ENCODE peak calls at places on chromosomes 5 and 9, in four cellular contexts. X, J, L and Z are unnamed samples.

GRCh38 chr5:13027886-13028285 is 916.6 kb downstream of the DNAH5 start:
- DNase-seq in X (no peak), J (no peak), L (no peak), Z (no peak)

GRCh38 chr5:179185256-179186091 is 125.3 kb downstream of the ZNF354C start:
- DNase-seq in L (peak; percentile 45), J (no peak), X (no peak), Z (no peak)

GRCh38 chr5:157793298-157793791 is 49.8 kb downstream of the LSM11 start:
- DNase-seq in L (no peak), J (no peak), X (no peak), Z (no peak)

GRCh38 chr5:125065736-125066135 is 319.3 kb upstream of the ZNF608 start:
- DNase-seq in L (no peak), X (no peak), J (no peak), Z (no peak)

GRCh38 chr9:91408475-91408874 is 15.2 kb downstream of the NFIL3 start:
- DNase-seq in X (no peak), J (no peak), L (no peak), Z (no peak)

GRCh38 chr5:139422307-139422893 is 16.9 kb downstream of the DNAJC18 start:
- DNase-seq in L (peak; percentile 56), X (peak; percentile 80), J (no peak), Z (peak; percentile 66)

GRCh38 chr9:35605336-35606137 is 475 bp downstream of the TESK1 start:
- DNase-seq in J (no peak), X (peak; percentile 61), L (peak; percentile 68), Z (no peak)

GRCh38 chr9:113989781-113990569 is 88.1 kb downstream of the AMBP start:
- DNase-seq in X (no peak), J (no peak), L (no peak), Z (no peak)

GRCh38 chr9:82488319-82488701 is 499.7 kb downstream of the SPATA31D1 start:
- DNase-seq in X (no peak), L (no peak), J (no peak), Z (no peak)

GRCh38 chr9:121837113-121838010 is 185.9 kb downstream of the DAB2IP start:
- DNase-seq in L (peak; percentile 42), J (no peak), X (no peak), Z (no peak)

GRCh38 chr9:24118170-24118569 is 292.1 kb upstream of the ELAVL2 start:
- DNase-seq in L (no peak), X (no peak), J (no peak), Z (no peak)

GRCh38 chr9:19085295-19085694 is 17.4 kb downstream of the HAUS6 start:
- DNase-seq in X (peak; percentile 9), L (no peak), J (no peak), Z (peak; percentile 35)

GRCh38 chr5:10248378-10249260 is 1.1 kb downstream of the ATPSCKMT start:
- DNase-seq in J (no peak), X (no peak), L (no peak), Z (no peak)

GRCh38 chr9:131739988-131740648 is at the start of gene RAPGEF1:
- DNase-seq in X (peak; percentile 92), J (no peak), L (peak; percentile 95), Z (no peak)

GRCh38 chr5:15354011-15354410 is 146.0 kb upstream of the FBXL7 start:
- DNase-seq in X (no peak), J (no peak), L (no peak), Z (no peak)

GRCh38 chr5:88695232-88695631 is 187.8 kb downstream of the MEF2C start:
- DNase-seq in J (no peak), L (no peak), X (no peak), Z (no peak)

GRCh38 chr5:7849531-7850240 is 1.2 kb downstream of the CFAP90 start:
- DNase-seq in L (no peak), J (no peak), X (no peak), Z (peak; percentile 26)

GRCh38 chr9:131960311-131960710 is 119.4 kb downstream of the MED27 start:
- DNase-seq in L (no peak), J (no peak), X (no peak), Z (no peak)

GRCh38 chr9:96256800-96257199 is 45.2 kb downstream of the HSD17B3 start:
- DNase-seq in X (peak; percentile 79), J (no peak), L (no peak), Z (peak; percentile 12)

GRCh38 chr9:137411670-137412380 is 11.1 kb downstream of the EXD3 start:
- DNase-seq in L (no peak), X (peak; percentile 78), J (peak; percentile 43), Z (no peak)

GRCh38 chr9:30140415-30140814 is 2244.0 kb upstream of the ACO1 start:
- DNase-seq in J (no peak), X (no peak), L (no peak), Z (no peak)

GRCh38 chr5:77145666-77146065 is 58.6 kb upstream of the ZBED3 start:
- DNase-seq in J (no peak), L (no peak), X (no peak), Z (no peak)

GRCh38 chr5:35789732-35790461 is 66.8 kb upstream of the IL7R start:
- DNase-seq in X (no peak), L (no peak), J (no peak), Z (no peak)

GRCh38 chr5:25025836-25026235 is 381.1 kb upstream of the CDH10 start:
- DNase-seq in X (no peak), J (no peak), L (no peak), Z (no peak)

GRCh38 chr5:137078171-137078665 is 420.9 kb downstream of the SPOCK1 start:
- DNase-seq in J (no peak), X (no peak), L (no peak), Z (no peak)

GRCh38 chr5:16178745-16179372 is 732 bp downstream of the MARCHF11 start:
- DNase-seq in J (no peak), L (peak; percentile 97), X (peak; percentile 56), Z (peak; percentile 4)

GRCh38 chr5:171092194-171092593 is 216.9 kb upstream of the TLX3 start:
- DNase-seq in X (no peak), L (no peak), J (no peak), Z (no peak)

GRCh38 chr9:21559402-21560280 is 77.5 kb upstream of the IFNE start:
- DNase-seq in L (peak; percentile 79), J (no peak), X (no peak), Z (no peak)

GRCh38 chr9:22237497-22238363 is 208.9 kb upstream of the DMRTA1 start:
- DNase-seq in L (no peak), X (no peak), J (no peak), Z (peak; percentile 24)

GRCh38 chr5:113606298-113607134 is 93.0 kb downstream of the YTHDC2 start:
- DNase-seq in X (peak; percentile 55), L (peak; percentile 73), J (peak; percentile 7), Z (peak; percentile 61)

GRCh38 chr5:159802661-159803060 is 113.6 kb upstream of the ADRA1B start:
- DNase-seq in J (no peak), X (no peak), L (no peak), Z (no peak)

GRCh38 chr5:36177715-36178556 is 26.0 kb downstream of the SKP2 start:
- DNase-seq in X (no peak), L (no peak), J (no peak), Z (peak; percentile 48)

GRCh38 chr5:92050970-92051369 is 667.9 kb upstream of the ARRDC3 start:
- DNase-seq in X (no peak), J (no peak), L (no peak), Z (no peak)

GRCh38 chr9:97978706-97979105 is 4.4 kb upstream of the ANP32B start:
- DNase-seq in L (no peak), J (no peak), X (no peak), Z (no peak)

GRCh38 chr5:31733365-31733764 is 94.4 kb downstream of the PDZD2 start:
- DNase-seq in X (no peak), J (no peak), L (no peak), Z (no peak)

GRCh38 chr5:157842787-157843186 is 16.2 kb downstream of the CLINT1 start:
- DNase-seq in J (no peak), L (no peak), X (no peak), Z (no peak)

GRCh38 chr5:16574789-16575785 is 41.7 kb downstream of the RETREG1 start:
- DNase-seq in X (no peak), J (no peak), L (no peak), Z (no peak)

GRCh38 chr9:89361031-89361430 is 42.7 kb downstream of the SECISBP2 start:
- DNase-seq in L (no peak), X (no peak), J (no peak), Z (no peak)

GRCh38 chr5:21219966-21220365 is 1232.0 kb upstream of the CDH18 start:
- DNase-seq in L (no peak), X (no peak), J (no peak), Z (no peak)

GRCh38 chr5:21219255-21219654 is 1231.3 kb upstream of the CDH18 start:
- DNase-seq in X (no peak), L (no peak), J (no peak), Z (no peak)
- TF ChIP-seq BRCA1 in X (no peak), L (no peak), J (no peak), Z (no peak)

DNA sequence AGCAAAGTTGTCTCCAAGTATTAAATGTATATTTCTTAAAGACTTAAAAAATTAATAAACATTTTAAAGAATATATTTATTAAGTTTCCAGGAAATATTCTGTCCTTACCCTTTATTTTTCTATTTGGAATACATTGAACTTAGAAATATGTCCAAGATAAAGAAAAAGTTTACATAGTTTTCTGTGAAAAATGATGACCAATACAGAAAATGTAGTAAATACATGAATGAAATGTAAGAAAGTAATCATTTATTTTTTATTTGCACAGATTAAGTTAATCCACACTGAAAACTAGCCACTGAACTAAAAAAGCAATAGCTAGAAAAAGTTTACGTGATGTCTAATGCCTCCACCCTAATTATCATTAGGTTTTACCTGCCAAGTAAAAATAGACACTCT is 273.2 kb downstream of the ARL15 start:
- DNase-seq in L (no peak), X (no peak), J (no peak), Z (no peak)
- TF ChIP-seq BRCA1 in L (no peak), X (no peak), J (no peak), Z (no peak)

GRCh38 chr5:55096860-55097259 is 5.6 kb upstream of the GZMA start:
- DNase-seq in L (no peak), J (no peak), X (no peak), Z (no peak)
- TF ChIP-seq BRCA1 in L (no peak), J (no peak), X (no peak), Z (no peak)

DNA sequence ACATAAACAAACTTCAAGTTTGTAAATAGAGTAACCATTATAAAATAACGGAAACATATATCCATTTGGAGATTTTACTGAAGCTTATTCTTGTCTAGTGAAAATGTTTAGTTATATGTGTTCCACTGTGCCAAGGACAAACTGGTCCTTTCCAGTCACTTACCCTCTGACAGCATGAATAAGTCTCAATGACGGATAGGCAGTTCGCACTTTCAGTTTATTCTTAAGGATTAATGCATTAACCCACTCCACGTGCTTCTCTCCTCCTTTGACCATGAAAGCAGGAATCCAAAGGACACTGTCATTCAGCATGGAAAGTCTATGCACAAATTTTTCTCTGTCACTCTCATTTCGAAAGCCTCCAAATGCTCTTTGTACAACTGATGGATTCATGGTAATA is 47.1 kb downstream of the ST8SIA4 start:
- DNase-seq in L (no peak), J (no peak), X (no peak), Z (no peak)
- TF ChIP-seq BRCA1 in L (no peak), J (no peak), X (no peak), Z (no peak)

GRCh38 chr9:126705767-126706697 is 92.3 kb downstream of the LMX1B start:
- DNase-seq in J (no peak), X (peak; percentile 74), L (peak; percentile 97), Z (peak; percentile 35)
- TF ChIP-seq BRCA1 in J (no peak), X (no peak), L (no peak), Z (no peak)